ENCODE peak calls at places on chromosome 13, in seven cellular contexts. M is thoracic aorta, P is HCT116, E is coronary artery, A is hepatocyte, O is psoas muscle, F is body of pancreas. S is an unnamed sample.

GRCh38 chr13:36736119-36736726 is 62.4 kb downstream of the SERTM1 start:
- DNase-seq in F (peak; percentile 54), O (no peak), E (no peak), M (no peak), A (peak; percentile 83), P (peak; percentile 31), S (peak; percentile 31)

GRCh38 chr13:64078480-64078936 is 2662.9 kb upstream of the PCDH20 start:
- DNase-seq in F (no peak), P (no peak), E (no peak), M (no peak), O (no peak), A (no peak), S (no peak)

GRCh38 chr13:48828962-48829405 is 146.7 kb upstream of the FNDC3A start:
- DNase-seq in F (no peak), O (no peak), A (peak; percentile 20), P (no peak), M (no peak), E (no peak), S (no peak)

GRCh38 chr13:111388851-111389500 is 68.5 kb downstream of the TEX29 start:
- DNase-seq in M (no peak), P (no peak), A (no peak), O (no peak), F (no peak), E (peak; percentile 62), S (no peak)

GRCh38 chr13:32627793-32628192 is 41.5 kb downstream of the PDS5B start:
- DNase-seq in E (no peak), M (no peak), O (no peak), P (no peak), A (no peak), F (no peak), S (no peak)

GRCh38 chr13:42747399-42747873 is 33.9 kb upstream of the FAM216B start:
- DNase-seq in A (peak; percentile 28), P (no peak), F (no peak), E (no peak), O (no peak), M (no peak), S (peak; percentile 80)

GRCh38 chr13:72469932-72470331 is 257.5 kb downstream of the MZT1 start:
- DNase-seq in A (no peak), E (no peak), F (no peak), O (no peak), M (no peak), P (no peak), S (no peak)

GRCh38 chr13:41707192-41707858 is 250.0 kb downstream of the RGCC start:
- DNase-seq in O (no peak), F (no peak), A (no peak), P (no peak), M (no peak), E (no peak), S (no peak)

GRCh38 chr13:78100481-78100880 is 181.8 kb upstream of the EDNRB start:
- DNase-seq in M (no peak), E (no peak), A (no peak), O (no peak), F (no peak), P (no peak), S (no peak)

GRCh38 chr13:33728271-33729037 is 89.5 kb upstream of the RFC3 start:
- DNase-seq in A (no peak), O (peak; percentile 55), E (no peak), P (no peak), F (peak; percentile 29), M (no peak), S (no peak)

GRCh38 chr13:76245216-76245615 is 609.1 kb downstream of the LMO7 start:
- DNase-seq in O (no peak), E (no peak), A (no peak), M (no peak), F (no peak), P (no peak), S (no peak)

GRCh38 chr13:106230450-106230849 is 305.0 kb downstream of the EFNB2 start:
- DNase-seq in M (no peak), O (no peak), F (no peak), P (no peak), E (no peak), A (no peak), S (no peak)

GRCh38 chr13:93169980-93170379 is 56.6 kb upstream of the GPC6 start:
- DNase-seq in A (peak; percentile 37), E (no peak), M (no peak), F (no peak), O (no peak), P (no peak), S (peak; percentile 57)

GRCh38 chr13:48232420-48233096 is 448 bp upstream of the ITM2B start:
- DNase-seq in A (no peak), O (no peak), P (no peak), E (no peak), F (no peak), M (no peak), S (no peak)

GRCh38 chr13:21974741-21975140 is 303.9 kb downstream of the FGF9 start:
- DNase-seq in A (no peak), E (no peak), O (no peak), F (no peak), M (no peak), P (no peak), S (no peak)

GRCh38 chr13:81488021-81488420 is 1147.1 kb upstream of the SPRY2 start:
- DNase-seq in M (no peak), F (no peak), A (peak; percentile 3), O (no peak), P (no peak), E (no peak), S (no peak)

GRCh38 chr13:112903606-112904195 is 65.3 kb upstream of the MCF2L start:
- DNase-seq in E (no peak), F (no peak), P (no peak), M (no peak), A (no peak), O (no peak), S (no peak)

GRCh38 chr13:77810430-77810829 is 108.2 kb downstream of the EDNRB start:
- DNase-seq in O (no peak), F (no peak), A (no peak), E (no peak), P (peak; percentile 4), M (no peak), S (no peak)

GRCh38 chr13:62793850-62794249 is 1378.2 kb upstream of the PCDH20 start:
- DNase-seq in E (no peak), A (no peak), P (no peak), F (no peak), O (no peak), M (no peak), S (no peak)

GRCh38 chr13:80132741-80133601 is 208.0 kb downstream of the SPRY2 start:
- DNase-seq in M (peak; percentile 38), O (peak; percentile 73), P (no peak), F (peak; percentile 54), E (peak; percentile 86), A (peak; percentile 83), S (no peak)

GRCh38 chr13:63680704-63681103 is 2265.1 kb upstream of the PCDH20 start:
- DNase-seq in P (no peak), M (no peak), E (no peak), F (no peak), A (no peak), O (no peak), S (no peak)

DNA sequence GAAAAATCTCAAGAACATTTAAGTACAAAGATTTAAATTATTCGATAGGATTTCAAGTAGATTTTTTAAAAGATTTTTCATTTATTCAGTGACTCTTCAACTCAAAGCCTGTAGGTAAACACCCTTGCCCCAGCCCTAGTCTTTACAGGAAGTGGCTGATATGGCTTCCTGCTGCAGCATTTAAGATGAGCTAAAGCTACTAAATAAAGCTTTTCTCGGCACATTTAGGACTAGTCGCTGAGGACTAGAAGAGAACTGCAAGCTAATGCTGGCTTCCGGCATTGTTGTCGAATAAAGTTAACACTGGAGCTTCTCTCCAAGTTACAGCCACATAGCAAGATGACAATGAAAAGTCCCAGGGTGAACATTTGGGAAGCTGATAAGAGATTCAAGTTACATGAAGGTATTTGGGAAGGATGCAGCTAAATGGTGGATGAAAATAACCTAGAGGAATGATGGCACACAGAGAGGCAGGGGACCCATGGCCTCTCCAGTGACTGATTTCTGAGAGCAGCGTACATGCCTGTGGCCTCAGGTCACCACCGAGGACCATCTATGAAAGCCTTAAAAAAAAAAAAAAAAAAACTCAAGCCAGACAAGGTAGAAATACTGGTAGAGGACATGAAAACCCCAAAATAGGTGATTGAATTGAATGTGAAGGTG is 155.6 kb downstream of the DCT start:
- DNase-seq in A (no peak), F (no peak), E (no peak), M (no peak), O (no peak), P (no peak), S (no peak)
- TF ChIP-seq CTCF in A (no peak), F (no peak), E (no peak), M (no peak), O (no peak), P (no peak), S (no peak)

GRCh38 chr13:31035162-31035951 is 102.9 kb downstream of the TEX26 start:
- DNase-seq in O (no peak), M (no peak), E (peak; percentile 47), A (no peak), P (no peak), F (no peak), S (no peak)
- H3K4me3 ChIP-seq in O (no peak overlapping the region), M (no peak overlapping the region), E (no peak overlapping the region), A (no peak overlapping the region), P (no peak overlapping the region), F (no peak overlapping the region), S (no peak overlapping the region)

GRCh38 chr13:51044023-51044665 is 66.9 kb downstream of the C13orf42 start:
- DNase-seq in A (peak; percentile 19), E (no peak), F (no peak), M (no peak), P (no peak), O (no peak), S (no peak)
- TF ChIP-seq CTCF in A (no peak), E (no peak), F (no peak), M (no peak), P (no peak), O (no peak), S (no peak)

GRCh38 chr13:110306340-110306959 is 507 bp downstream of the COL4A1 start:
- DNase-seq in F (no peak), E (peak; percentile 76), O (no peak), P (no peak), M (no peak), A (peak; percentile 41), S (no peak)
- H3K4me3 ChIP-seq in F (peak overlapping the region; percentile 41), E (peak overlapping the region; percentile 98), O (peak overlapping the region; percentile 77), P (no peak overlapping the region), M (peak overlapping the region; percentile 95), A (peak overlapping the region; percentile 88), S (peak overlapping the region; percentile 63)

GRCh38 chr13:84912720-84913119 is 886.5 kb downstream of the SLITRK6 start:
- DNase-seq in O (no peak), A (no peak), E (no peak), F (no peak), P (no peak), M (no peak), S (no peak)

GRCh38 chr13:84917252-84917878 is 881.9 kb downstream of the SLITRK6 start:
- DNase-seq in E (no peak), O (no peak), P (no peak), F (no peak), M (no peak), A (peak; percentile 35), S (no peak)
- TF ChIP-seq CTCF in E (no peak), O (peak; percentile 9), P (peak; percentile 30), F (no peak), M (no peak), A (peak; percentile 70), S (no peak)

DNA sequence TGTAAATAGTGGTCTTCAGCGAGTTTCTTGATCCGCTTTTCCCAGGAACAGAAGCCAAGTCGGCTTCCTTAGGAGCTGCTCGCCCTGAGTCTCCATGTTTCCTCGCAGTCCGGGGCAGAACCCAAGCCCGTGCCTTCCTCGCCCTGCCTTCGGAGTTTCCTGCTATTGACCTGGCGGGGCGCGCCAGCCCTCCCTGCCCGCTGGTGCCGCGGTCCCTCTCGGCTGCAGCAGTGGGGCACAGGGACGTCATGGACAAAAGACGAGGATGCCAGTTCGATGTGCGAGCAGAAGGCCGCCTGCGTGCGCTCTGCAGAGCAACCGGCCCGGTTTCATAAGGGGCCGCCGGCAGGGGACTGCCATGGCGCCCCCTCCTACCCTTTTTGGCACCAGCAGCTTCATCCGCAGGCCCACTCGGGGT is 156.6 kb downstream of the TM9SF2 start:
- DNase-seq in F (no peak), O (peak; percentile 49), A (peak; percentile 40), M (no peak), P (no peak), E (no peak), S (no peak)
- H3K4me3 ChIP-seq in F (no peak overlapping the region), O (peak overlapping the region; percentile 60), A (peak overlapping the region; percentile 31), M (peak overlapping the region; percentile 72), P (no peak overlapping the region), E (peak overlapping the region; percentile 72), S (peak overlapping the region; percentile 47)

S was measured in AG09309.